ENCODE peak calls at places on chromosomes 5 and 9, in eight cellular contexts. V is NCI-H2081; K is CD8-positive, alpha-beta T cell; R is NCI-H460; B is NCI-H146; U is neuronal stem cell; N is activated T-helper 9 cell treated with anti-CD3 and anti-CD28 coated beads, Interleukin-2, amount 50 U/mL, for 16 hours; A is cardiac muscle cell. T is an unnamed sample.
A peak's percentile ranks its signal among the peaks of the same experiment; 100 is the strongest.

GRCh38 chr9:137592767-137593166 is 2.5 kb upstream of the ZMYND19 start:
- DNase-seq in R (no peak), N (no peak), A (no peak), U (no peak), B (no peak), K (no peak), V (no peak), T (no peak)

GRCh38 chr5:9851458-9851857 is 221.3 kb upstream of the TAS2R1 start:
- DNase-seq in A (peak; percentile 67), N (no peak), U (no peak), K (no peak), B (no peak), R (peak; percentile 4), V (no peak), T (no peak)

GRCh38 chr9:24051587-24051986 is 225.5 kb upstream of the ELAVL2 start:
- DNase-seq in N (no peak), U (no peak), R (no peak), K (no peak), A (no peak), V (no peak), B (no peak), T (no peak)

GRCh38 chr9:103757062-103757461 is 337.0 kb upstream of the SMC2 start:
- DNase-seq in U (peak; percentile 5), A (no peak), N (no peak), R (no peak), B (no peak), K (no peak), V (no peak), T (no peak)

GRCh38 chr9:108436470-108436869 is 419.3 kb downstream of the ACTL7B start:
- DNase-seq in A (no peak), V (no peak), U (no peak), K (no peak), R (no peak), B (no peak), N (no peak), T (no peak)

GRCh38 chr5:156824800-156825199 is 25.3 kb upstream of the PPP1R2B start:
- DNase-seq in A (peak; percentile 53), K (no peak), B (no peak), R (peak; percentile 23), U (peak; percentile 29), N (no peak), V (peak; percentile 58), T (no peak)

GRCh38 chr5:111603446-111603827 is 91.1 kb upstream of the STARD4 start:
- DNase-seq in V (no peak), N (no peak), U (no peak), B (no peak), K (no peak), R (no peak), A (peak; percentile 77), T (no peak)

GRCh38 chr5:32446660-32447059 is 2.1 kb upstream of the ZFR start:
- DNase-seq in N (no peak), B (no peak), K (no peak), U (no peak), R (no peak), A (no peak), V (no peak), T (no peak)

GRCh38 chr9:125523681-125524080 is 183.3 kb downstream of the MAPKAP1 start:
- DNase-seq in K (no peak), N (no peak), A (no peak), U (no peak), B (peak; percentile 71), V (no peak), R (no peak), T (no peak)

GRCh38 chr5:54443264-54443663 is 12.2 kb upstream of the HSPB3 start:
- DNase-seq in B (no peak), U (no peak), V (no peak), K (no peak), N (no peak), R (peak; percentile 23), A (peak; percentile 71), T (no peak)

GRCh38 chr9:34603610-34604231 is 8.2 kb downstream of the RPP25L start:
- DNase-seq in B (peak; percentile 74), R (peak; percentile 65), U (peak; percentile 86), N (peak; percentile 67), A (peak; percentile 81), V (peak; percentile 74), K (peak; percentile 73), T (peak; percentile 79)

GRCh38 chr5:98463676-98464075 is 309.8 kb upstream of the RGMB start:
- DNase-seq in R (no peak), B (no peak), N (no peak), K (no peak), U (no peak), A (no peak), V (no peak), T (no peak)

GRCh38 chr5:138975098-138975847 is 100.1 kb upstream of the LRRTM2 start:
- DNase-seq in A (peak; percentile 91), U (no peak), R (no peak), K (no peak), B (no peak), V (no peak), N (no peak), T (no peak)

GRCh38 chr9:71814226-71814625 is 45.9 kb upstream of the CEMIP2 start:
- DNase-seq in K (no peak), R (no peak), N (no peak), V (no peak), A (peak; percentile 70), B (no peak), U (no peak), T (no peak)